ENCODE peak calls at places on chromosomes 16 and 17, in ten cellular contexts. G, K, H, S, I, O, A, N, D and P are unnamed samples.

GRCh38 chr17:78997881-78998280 is 11.7 kb downstream of the CANT1 start:
- DNase-seq in G (no peak), K (no peak), H (no peak), S (no peak), I (peak; percentile 15), O (no peak), A (no peak), N (no peak), D (no peak), P (no peak)

GRCh38 chr16:81632392-81633146 is 146.5 kb upstream of the PLCG2 start:
- DNase-seq in G (peak; percentile 43), K (peak; percentile 84), H (peak; percentile 93), S (no peak), I (no peak), O (no peak), A (peak; percentile 72), N (no peak), D (peak; percentile 27), P (peak; percentile 56)

GRCh38 chr16:56356276-56357241 is 68.8 kb downstream of the AMFR start:
- DNase-seq in G (peak; percentile 75), K (peak; percentile 87), H (peak; percentile 76), S (peak; percentile 85), I (peak; percentile 88), O (peak; percentile 81), A (peak; percentile 88), N (peak; percentile 73), D (peak; percentile 94), P (peak; percentile 50)

GRCh38 chr16:52812945-52813556 is 239.6 kb downstream of the CHD9NB start:
- DNase-seq in G (no peak), K (no peak), H (peak; percentile 71), S (no peak), I (no peak), O (no peak), A (no peak), N (peak; percentile 97), D (peak; percentile 70), P (peak; percentile 42)

GRCh38 chr17:63095459-63095858 is 129.4 kb downstream of the TANC2 start:
- DNase-seq in G (no peak), K (no peak), H (no peak), S (no peak), I (no peak), O (no peak), A (no peak), N (no peak), D (no peak), P (no peak)

GRCh38 chr17:59811209-59811608 is 81.5 kb downstream of the TUBD1 start:
- DNase-seq in G (no peak), K (no peak), H (peak; percentile 69), S (no peak), I (no peak), O (no peak), A (no peak), N (no peak), D (no peak), P (no peak)

GRCh38 chr17:14057591-14057990 is 11.7 kb upstream of the COX10 start:
- DNase-seq in G (no peak), K (no peak), H (peak; percentile 44), S (no peak), I (no peak), O (no peak), A (no peak), N (no peak), D (no peak), P (no peak)

GRCh38 chr17:54426287-54426886 is 474.3 kb upstream of the TOM1L1 start:
- DNase-seq in G (no peak), K (no peak), H (no peak), S (peak; percentile 24), I (no peak), O (no peak), A (no peak), N (peak; percentile 69), D (no peak), P (no peak)

GRCh38 chr16:17921357-17921978 is 415.1 kb downstream of the NPIPA8 start:
- DNase-seq in G (no peak), K (peak; percentile 34), H (no peak), S (peak; percentile 62), I (peak; percentile 76), O (no peak), A (no peak), N (peak; percentile 31), D (no peak), P (no peak)

GRCh38 chr16:89098767-89099430 is 5.2 kb downstream of the ACSF3 start:
- DNase-seq in G (no peak), K (no peak), H (no peak), S (no peak), I (no peak), O (no peak), A (no peak), N (no peak), D (no peak), P (no peak)

GRCh38 chr16:89102035-89102776 is 8.6 kb downstream of the ACSF3 start:
- DNase-seq in G (no peak), K (no peak), H (no peak), S (no peak), I (no peak), O (no peak), A (no peak), N (no peak), D (no peak), P (no peak)

GRCh38 chr16:89101303-89102034 is 7.8 kb downstream of the ACSF3 start:
- DNase-seq in G (no peak), K (no peak), H (no peak), S (no peak), I (no peak), O (no peak), A (no peak), N (no peak), D (no peak), P (no peak)

GRCh38 chr16:89100601-89101302 is 7.1 kb downstream of the ACSF3 start:
- DNase-seq in G (no peak), K (no peak), H (no peak), S (no peak), I (no peak), O (no peak), A (no peak), N (no peak), D (no peak), P (no peak)

GRCh38 chr16:89099905-89100304 is 6.3 kb downstream of the ACSF3 start:
- DNase-seq in G (no peak), K (peak; percentile 41), H (no peak), S (no peak), I (no peak), O (no peak), A (no peak), N (no peak), D (peak; percentile 11), P (no peak)
- H3K36me3 ChIP-seq in G (peaks cover 4% of the 10 kb centered on the region), K (peaks cover 55% of the 10 kb centered on the region), H (no peaks in the 10 kb centered on the region), S (peaks cover 43% of the 10 kb centered on the region), I (no peaks in the 10 kb centered on the region), O (peaks cover 42% of the 10 kb centered on the region), A (peaks cover 54% of the 10 kb centered on the region), N (peaks cover 17% of the 10 kb centered on the region), D (peaks cover 27% of the 10 kb centered on the region), P (no peaks in the 10 kb centered on the region)

GRCh38 chr17:2595200-2595599 is 1.7 kb downstream of the PAFAH1B1 start:
- DNase-seq in G (no peak), K (no peak), H (no peak), S (no peak), I (no peak), O (no peak), A (no peak), N (no peak), D (no peak), P (no peak)
- H3K4me3 ChIP-seq in G (peak overlapping the region; percentile 84), K (peak overlapping the region; percentile 66), H (peak overlapping the region; percentile 90), S (peak overlapping the region; percentile 90), I (peak overlapping the region; percentile 95), O (peak overlapping the region; percentile 97), A (peak overlapping the region; percentile 98), N (peak overlapping the region; percentile 97), D (peak overlapping the region; percentile 91), P (peak overlapping the region; percentile 83)

DNA sequence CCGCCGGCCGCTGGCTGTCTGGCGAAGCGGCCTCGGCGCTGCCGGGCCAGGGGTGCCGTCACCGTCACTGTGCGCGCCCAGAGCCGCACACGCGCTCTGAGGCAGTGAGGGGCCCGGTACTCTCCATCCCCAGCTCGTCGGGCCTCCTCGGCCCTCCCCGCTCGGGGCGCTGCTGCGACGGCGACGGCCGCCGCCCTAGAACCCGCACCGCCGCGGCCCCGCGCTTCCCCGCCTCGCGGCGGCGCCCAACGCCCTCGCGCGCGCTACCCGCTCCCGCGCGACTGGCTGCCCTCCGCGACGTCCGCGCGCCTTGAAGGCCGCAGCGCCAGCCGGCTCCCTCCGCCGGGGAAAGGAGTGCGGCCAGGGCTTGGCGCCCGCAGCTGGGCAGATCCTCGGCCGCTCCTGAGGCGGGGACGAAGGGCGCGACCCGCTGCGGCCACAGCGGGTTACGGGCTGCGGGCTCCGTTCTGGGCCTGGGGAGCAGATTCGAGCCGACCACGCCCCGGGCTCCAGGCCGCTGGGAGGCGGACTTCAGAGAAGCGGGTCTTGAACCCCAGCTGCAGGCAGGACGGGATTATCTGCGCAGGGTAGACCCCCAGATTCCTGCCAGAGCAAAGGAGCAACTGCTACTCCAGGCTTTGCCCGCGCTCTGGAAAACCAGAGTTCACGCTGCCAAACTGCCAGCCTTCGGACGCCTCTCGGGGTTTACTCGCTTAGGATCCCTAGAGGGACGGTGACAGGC is at the start of gene ULK2:
- DNase-seq in G (peak; percentile 55), K (peak; percentile 54), H (peak; percentile 72), S (peak; percentile 43), I (peak; percentile 55), O (peak; percentile 70), A (peak; percentile 76), N (peak; percentile 84), D (peak; percentile 87), P (no peak)
- TF ChIP-seq CTCF in G (no peak), K (no peak), H (no peak), S (no peak), I (peak; percentile 20), O (peak; percentile 11), A (no peak), N (peak; percentile 7), D (no peak), P (no peak)

DNA sequence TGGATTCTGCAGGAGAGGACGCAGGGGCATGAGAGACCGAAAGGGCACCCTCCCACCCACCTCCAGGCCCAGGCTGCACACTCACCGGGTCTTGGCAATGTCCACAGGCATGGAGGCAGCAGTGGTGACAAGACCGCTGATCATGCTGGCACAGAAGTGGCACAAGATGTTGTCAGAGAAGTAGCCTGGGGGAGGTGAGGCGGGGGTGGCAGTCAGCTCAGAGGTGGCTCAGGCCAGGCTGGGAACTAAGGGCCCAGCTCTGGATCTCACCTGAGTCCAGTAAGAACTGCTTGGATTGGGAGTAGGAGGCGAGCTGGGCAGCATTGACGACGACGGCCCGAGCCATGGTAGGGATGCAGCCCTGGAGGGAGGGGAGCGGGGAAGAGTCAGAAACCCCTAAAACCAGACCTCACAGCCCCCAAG is 1.8 kb downstream of the SLC25A11 start:
- DNase-seq in G (no peak), K (no peak), H (no peak), S (no peak), I (no peak), O (no peak), A (no peak), N (no peak), D (no peak), P (no peak)
- H3K36me3 ChIP-seq in G (peaks cover 5% of the 10 kb centered on the region), K (peaks cover 39% of the 10 kb centered on the region), H (peaks cover 8% of the 10 kb centered on the region), S (no peaks in the 10 kb centered on the region), I (no peaks in the 10 kb centered on the region), O (peaks cover 32% of the 10 kb centered on the region), A (peaks cover 44% of the 10 kb centered on the region), N (peaks cover 21% of the 10 kb centered on the region), D (peaks cover 15% of the 10 kb centered on the region), P (no peaks in the 10 kb centered on the region)

GRCh38 chr16:10926094-10926493 is 16.2 kb downstream of the DEXI start:
- DNase-seq in G (no peak), K (no peak), H (no peak), S (no peak), I (no peak), O (no peak), A (no peak), N (no peak), D (no peak), P (no peak)
- H3K4me3 ChIP-seq in G (no peak overlapping the region), K (no peak overlapping the region), H (no peak overlapping the region), S (no peak overlapping the region), I (no peak overlapping the region), O (no peak overlapping the region), A (no peak overlapping the region), N (no peak overlapping the region), D (no peak overlapping the region), P (no peak overlapping the region)